ENCODE peak calls at places on chromosomes 11 and 22, in four cellular contexts. One of them, this sample, is unnamed.

GRCh38 chr11:128520886-128521696 is 66.3 kb downstream of the ETS1 start:
- DNase-seq in ovary: peak; percentile 46
- DNase-seq in left ventricle myocardium inferior: no peak
- DNase-seq in neural progenitor cell: no peak
- DNase-seq in this sample: no peak

GRCh38 chr11:96324912-96325311 is 18.1 kb downstream of the MAML2 start:
- DNase-seq in ovary: no peak
- DNase-seq in neural progenitor cell: no peak
- DNase-seq in left ventricle myocardium inferior: no peak
- DNase-seq in this sample: no peak

GRCh38 chr22:21828268-21828638 is 39.2 kb downstream of the MAPK1 start:
- DNase-seq in ovary: no peak
- DNase-seq in left ventricle myocardium inferior: no peak
- DNase-seq in neural progenitor cell: no peak
- DNase-seq in this sample: no peak

GRCh38 chr11:130209128-130209932 is 49.7 kb downstream of the ST14 start:
- DNase-seq in neural progenitor cell: no peak
- DNase-seq in ovary: no peak
- DNase-seq in left ventricle myocardium inferior: no peak
- DNase-seq in this sample: no peak

GRCh38 chr11:7498193-7498592 is 12.9 kb downstream of the OLFML1 start:
- DNase-seq in ovary: no peak
- DNase-seq in neural progenitor cell: no peak
- DNase-seq in left ventricle myocardium inferior: no peak
- DNase-seq in this sample: no peak

GRCh38 chr11:6705905-6706535 is 22.9 kb upstream of the MRPL17 start:
- DNase-seq in ovary: peak; percentile 67
- DNase-seq in neural progenitor cell: peak; percentile 73
- DNase-seq in left ventricle myocardium inferior: no peak
- DNase-seq in this sample: no peak

GRCh38 chr22:37454857-37455686 is 27.8 kb upstream of the ELFN2 start:
- DNase-seq in left ventricle myocardium inferior: no peak
- DNase-seq in ovary: no peak
- DNase-seq in neural progenitor cell: no peak
- DNase-seq in this sample: no peak

GRCh38 chr11:112941096-112941495 is 20.1 kb upstream of the NCAM1 start:
- DNase-seq in neural progenitor cell: no peak
- DNase-seq in ovary: no peak
- DNase-seq in left ventricle myocardium inferior: no peak
- DNase-seq in this sample: no peak

GRCh38 chr22:38240734-38241252 is 32.0 kb downstream of the TMEM184B start:
- DNase-seq in ovary: peak; percentile 50
- DNase-seq in neural progenitor cell: peak; percentile 84
- DNase-seq in left ventricle myocardium inferior: no peak
- DNase-seq in this sample: no peak

GRCh38 chr11:72227316-72228228 is 3.0 kb downstream of the INPPL1 start:
- DNase-seq in left ventricle myocardium inferior: no peak
- DNase-seq in ovary: no peak
- DNase-seq in neural progenitor cell: no peak
- DNase-seq in this sample: no peak

GRCh38 chr11:14642873-14643696 is 519 bp upstream of the PDE3B start:
- DNase-seq in neural progenitor cell: peak; percentile 5
- DNase-seq in ovary: no peak
- DNase-seq in left ventricle myocardium inferior: no peak
- DNase-seq in this sample: no peak

GRCh38 chr11:57480409-57481137 is 20.2 kb downstream of the RTN4RL2 start:
- DNase-seq in neural progenitor cell: peak; percentile 84
- DNase-seq in left ventricle myocardium inferior: peak; percentile 66
- DNase-seq in ovary: peak; percentile 70
- DNase-seq in this sample: peak; percentile 71

GRCh38 chr11:68610452-68611116 is 73.8 kb upstream of the GAL start:
- DNase-seq in left ventricle myocardium inferior: no peak
- DNase-seq in ovary: no peak
- DNase-seq in neural progenitor cell: peak; percentile 43
- DNase-seq in this sample: no peak

GRCh38 chr11:75424396-75424795 is 8.6 kb downstream of the KLHL35 start:
- DNase-seq in neural progenitor cell: peak; percentile 77
- DNase-seq in ovary: no peak
- DNase-seq in left ventricle myocardium inferior: no peak
- DNase-seq in this sample: no peak

GRCh38 chr22:42844756-42845155 is 12.3 kb downstream of the ARFGAP3 start:
- DNase-seq in neural progenitor cell: no peak
- DNase-seq in ovary: no peak
- DNase-seq in left ventricle myocardium inferior: no peak
- DNase-seq in this sample: no peak

GRCh38 chr11:34299284-34299961 is 58.4 kb downstream of the ABTB2 start:
- DNase-seq in left ventricle myocardium inferior: no peak
- DNase-seq in ovary: no peak
- DNase-seq in neural progenitor cell: peak; percentile 64
- DNase-seq in this sample: no peak

GRCh38 chr11:45162916-45163879 is 16.8 kb downstream of the PRDM11 start:
- DNase-seq in neural progenitor cell: no peak
- DNase-seq in ovary: no peak
- DNase-seq in left ventricle myocardium inferior: no peak
- DNase-seq in this sample: no peak

GRCh38 chr11:64744544-64745218 is 739 bp upstream of the RASGRP2 start:
- DNase-seq in ovary: no peak
- DNase-seq in neural progenitor cell: peak; percentile 64
- DNase-seq in left ventricle myocardium inferior: no peak
- DNase-seq in this sample: no peak

GRCh38 chr11:13143486-13144297 is 133.9 kb upstream of the BMAL1 start:
- DNase-seq in left ventricle myocardium inferior: no peak
- DNase-seq in ovary: no peak
- DNase-seq in neural progenitor cell: no peak
- DNase-seq in this sample: no peak

GRCh38 chr22:42928969-42929837 is 72.1 kb upstream of the ARFGAP3 start:
- DNase-seq in left ventricle myocardium inferior: no peak
- DNase-seq in neural progenitor cell: no peak
- DNase-seq in ovary: peak; percentile 54
- DNase-seq in this sample: no peak

GRCh38 chr11:468036-468435 is 18.0 kb downstream of the PTDSS2 start:
- DNase-seq in ovary: no peak
- DNase-seq in left ventricle myocardium inferior: no peak
- DNase-seq in neural progenitor cell: no peak
- DNase-seq in this sample: no peak

GRCh38 chr22:22094921-22095320 is 112.3 kb upstream of the TOP3B start:
- DNase-seq in left ventricle myocardium inferior: no peak
- DNase-seq in neural progenitor cell: no peak
- DNase-seq in ovary: no peak
- DNase-seq in this sample: no peak

GRCh38 chr11:8917157-8917820 is 6.3 kb downstream of the AKIP1 start:
- DNase-seq in neural progenitor cell: peak; percentile 79
- DNase-seq in ovary: peak; percentile 35
- DNase-seq in left ventricle myocardium inferior: no peak
- DNase-seq in this sample: no peak

GRCh38 chr11:77402218-77402556 is 71.7 kb downstream of the PAK1 start:
- DNase-seq in ovary: no peak
- DNase-seq in left ventricle myocardium inferior: no peak
- DNase-seq in neural progenitor cell: no peak
- DNase-seq in this sample: no peak

DNA sequence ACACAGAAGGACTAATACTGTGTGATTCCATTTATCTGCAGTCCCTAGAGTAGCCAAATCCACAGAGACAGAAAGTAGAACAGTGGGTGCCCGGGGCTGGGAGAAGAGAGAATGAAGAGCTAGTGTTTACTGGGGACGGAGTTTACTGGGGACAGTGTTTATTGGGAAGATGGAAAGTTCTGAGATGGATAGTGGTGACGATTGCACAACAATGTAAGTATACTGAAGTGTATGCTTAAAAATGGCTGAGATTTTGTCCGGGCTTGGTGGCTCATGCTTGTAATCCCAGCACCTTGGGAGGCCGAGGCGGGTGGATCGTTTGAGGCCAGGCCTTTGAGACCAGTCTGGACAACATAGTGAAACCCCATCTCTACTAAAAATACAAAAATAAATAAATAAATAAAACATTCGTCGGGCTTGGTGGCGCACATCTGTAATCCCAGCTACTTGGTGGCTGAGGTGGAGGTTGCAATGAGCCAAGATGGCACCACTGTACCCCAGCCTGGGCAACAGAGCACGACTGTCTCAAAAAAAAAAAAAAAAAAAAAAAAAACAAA is 132.4 kb downstream of the CTTN start:
- DNase-seq in neural progenitor cell: no peak
- DNase-seq in left ventricle myocardium inferior: peak; percentile 0
- DNase-seq in ovary: no peak
- DNase-seq in this sample: no peak
- H3K9me3 ChIP-seq in neural progenitor cell: no peaks in the 10 kb centered on the region
- H3K9me3 ChIP-seq in left ventricle myocardium inferior: no peaks in the 10 kb centered on the region
- H3K9me3 ChIP-seq in ovary: no peaks in the 10 kb centered on the region
- H3K9me3 ChIP-seq in this sample: no peaks in the 10 kb centered on the region

GRCh38 chr11:33133761-33134160 is 27.5 kb downstream of the CSTF3 start:
- DNase-seq in ovary: no peak
- DNase-seq in neural progenitor cell: no peak
- DNase-seq in left ventricle myocardium inferior: no peak
- DNase-seq in this sample: no peak

GRCh38 chr11:33125611-33126010 is 35.7 kb downstream of the CSTF3 start:
- DNase-seq in ovary: no peak
- DNase-seq in neural progenitor cell: no peak
- DNase-seq in left ventricle myocardium inferior: no peak
- DNase-seq in this sample: no peak

GRCh38 chr11:33125025-33125424 is 36.3 kb downstream of the CSTF3 start:
- DNase-seq in neural progenitor cell: no peak
- DNase-seq in left ventricle myocardium inferior: no peak
- DNase-seq in ovary: no peak
- DNase-seq in this sample: no peak

GRCh38 chr11:33132510-33132909 is 28.8 kb downstream of the CSTF3 start:
- DNase-seq in ovary: no peak
- DNase-seq in neural progenitor cell: no peak
- DNase-seq in left ventricle myocardium inferior: no peak
- DNase-seq in this sample: no peak

DNA sequence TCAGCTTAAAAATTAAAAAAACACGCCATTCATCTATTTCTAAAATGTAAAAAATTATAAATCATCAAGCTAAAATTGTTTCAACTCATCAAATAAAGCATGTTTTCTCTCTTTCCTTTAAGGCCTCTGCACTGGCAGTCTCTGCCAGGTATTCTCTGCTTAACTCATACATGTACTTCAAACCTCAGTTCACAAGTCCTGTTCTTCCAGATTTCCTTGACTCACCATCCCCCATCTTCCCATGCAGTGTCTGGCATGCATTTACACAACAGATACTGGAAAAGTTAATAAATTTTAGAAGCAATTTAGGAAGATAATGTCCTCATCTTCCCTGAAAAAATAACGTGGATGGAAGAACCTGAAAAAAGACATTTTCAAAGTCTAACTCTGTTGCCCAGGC is 32.5 kb downstream of the CSTF3 start:
- DNase-seq in left ventricle myocardium inferior: no peak
- DNase-seq in neural progenitor cell: no peak
- DNase-seq in ovary: no peak
- DNase-seq in this sample: no peak
- H3K36me3 ChIP-seq in left ventricle myocardium inferior: peaks cover 4% of the 10 kb centered on the region
- H3K36me3 ChIP-seq in neural progenitor cell: peaks cover 6% of the 10 kb centered on the region
- H3K36me3 ChIP-seq in ovary: no peaks in the 10 kb centered on the region
- H3K36me3 ChIP-seq in this sample: peaks cover 4% of the 10 kb centered on the region

GRCh38 chr11:70891844-70892380 is 360.5 kb downstream of the SHANK2 start:
- DNase-seq in neural progenitor cell: no peak
- DNase-seq in ovary: no peak
- DNase-seq in left ventricle myocardium inferior: no peak
- DNase-seq in this sample: no peak

GRCh38 chr11:70885721-70886305 is 366.6 kb downstream of the SHANK2 start:
- DNase-seq in left ventricle myocardium inferior: no peak
- DNase-seq in ovary: no peak
- DNase-seq in neural progenitor cell: no peak
- DNase-seq in this sample: no peak

GRCh38 chr11:70892889-70893288 is 359.5 kb downstream of the SHANK2 start:
- DNase-seq in neural progenitor cell: no peak
- DNase-seq in left ventricle myocardium inferior: no peak
- DNase-seq in ovary: no peak
- DNase-seq in this sample: no peak

GRCh38 chr11:70887428-70887827 is 364.9 kb downstream of the SHANK2 start:
- DNase-seq in neural progenitor cell: peak; percentile 79
- DNase-seq in ovary: no peak
- DNase-seq in left ventricle myocardium inferior: no peak
- DNase-seq in this sample: no peak

DNA sequence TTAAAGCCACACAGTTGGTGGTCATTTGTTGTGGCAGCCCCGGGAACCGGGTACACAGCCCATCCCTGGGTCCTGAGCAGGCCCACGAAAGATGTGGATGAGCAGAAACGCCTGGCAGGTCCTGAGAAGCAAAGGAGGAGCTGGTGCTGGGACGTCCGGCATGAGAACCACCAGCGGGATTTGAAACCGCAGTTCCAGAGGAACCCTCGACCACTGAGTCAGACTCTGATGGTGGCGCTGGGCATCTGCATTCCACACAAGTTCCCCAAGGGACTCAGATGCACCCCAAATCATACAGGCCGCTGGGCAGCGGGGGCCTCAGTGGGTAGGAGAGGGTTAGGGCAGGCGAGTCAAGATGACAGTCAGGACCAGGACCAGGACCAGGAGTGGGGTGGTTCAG is 363.0 kb downstream of the SHANK2 start:
- DNase-seq in ovary: no peak
- DNase-seq in left ventricle myocardium inferior: no peak
- DNase-seq in neural progenitor cell: no peak
- DNase-seq in this sample: no peak
- H3K9me3 ChIP-seq in ovary: no peaks in the 10 kb centered on the region
- H3K9me3 ChIP-seq in left ventricle myocardium inferior: no peaks in the 10 kb centered on the region
- H3K9me3 ChIP-seq in neural progenitor cell: no peaks in the 10 kb centered on the region
- H3K9me3 ChIP-seq in this sample: no peaks in the 10 kb centered on the region

DNA sequence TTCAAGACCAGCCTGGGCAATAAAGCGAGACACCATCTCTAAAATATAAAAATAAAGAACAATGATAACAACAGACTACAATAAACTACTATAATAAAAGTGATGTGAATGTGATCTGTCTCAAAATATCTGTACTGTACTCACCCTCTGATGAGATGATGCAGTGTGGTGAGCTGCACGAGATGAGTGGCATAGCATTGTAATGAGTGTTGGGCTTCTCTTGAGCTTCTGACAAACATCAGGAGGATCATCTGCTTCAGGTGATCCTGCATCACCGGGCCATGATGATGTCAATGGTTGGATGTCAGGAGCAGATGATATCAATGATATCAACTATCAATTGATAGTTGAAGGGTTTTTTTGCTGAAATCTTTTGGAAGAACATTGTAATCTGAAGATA is 52.4 kb upstream of the INCENP start:
- DNase-seq in neural progenitor cell: no peak
- DNase-seq in ovary: no peak
- DNase-seq in left ventricle myocardium inferior: no peak
- DNase-seq in this sample: no peak
- H3K36me3 ChIP-seq in neural progenitor cell: no peaks in the 10 kb centered on the region
- H3K36me3 ChIP-seq in ovary: no peaks in the 10 kb centered on the region
- H3K36me3 ChIP-seq in left ventricle myocardium inferior: no peaks in the 10 kb centered on the region
- H3K36me3 ChIP-seq in this sample: no peaks in the 10 kb centered on the region

GRCh38 chr11:91406009-91406408 is 818.6 kb upstream of the FAT3 start:
- DNase-seq in left ventricle myocardium inferior: no peak
- DNase-seq in neural progenitor cell: no peak
- DNase-seq in ovary: no peak
- DNase-seq in this sample: no peak
- H3K9me3 ChIP-seq in left ventricle myocardium inferior: peaks cover 10% of the 10 kb centered on the region
- H3K9me3 ChIP-seq in neural progenitor cell: no peaks in the 10 kb centered on the region
- H3K9me3 ChIP-seq in ovary: no peaks in the 10 kb centered on the region
- H3K9me3 ChIP-seq in this sample: peaks cover 8% of the 10 kb centered on the region